ENCODE peak calls at places on chromosomes 12 and 14, in four cellular contexts. One of them, this sample, is unnamed.

GRCh38 chr12:106766393-106766826 is 8.1 kb upstream of the RIC8B start:
- DNase-seq in non-pigmented ciliary epithelial cell: no peak
- DNase-seq in activated CD8-positive, alpha-beta T cell treated with anti-CD3 and anti-CD28 coated beads for 36 hours: peak; percentile 39
- DNase-seq in M059J: peak; percentile 53
- DNase-seq in this sample: no peak

GRCh38 chr14:39005044-39005736 is 97.8 kb downstream of the SEC23A start:
- DNase-seq in non-pigmented ciliary epithelial cell: no peak
- DNase-seq in activated CD8-positive, alpha-beta T cell treated with anti-CD3 and anti-CD28 coated beads for 36 hours: no peak
- DNase-seq in M059J: no peak
- DNase-seq in this sample: no peak

GRCh38 chr14:102050625-102051024 is 36.2 kb downstream of the HSP90AA1 start:
- DNase-seq in non-pigmented ciliary epithelial cell: no peak
- DNase-seq in activated CD8-positive, alpha-beta T cell treated with anti-CD3 and anti-CD28 coated beads for 36 hours: no peak
- DNase-seq in M059J: peak; percentile 42
- DNase-seq in this sample: no peak

GRCh38 chr14:91817566-91818325 is 49.6 kb downstream of the TC2N start:
- DNase-seq in non-pigmented ciliary epithelial cell: no peak
- DNase-seq in activated CD8-positive, alpha-beta T cell treated with anti-CD3 and anti-CD28 coated beads for 36 hours: no peak
- DNase-seq in M059J: no peak
- DNase-seq in this sample: no peak

GRCh38 chr12:48045061-48045846 is 41.0 kb upstream of the COL2A1 start:
- DNase-seq in non-pigmented ciliary epithelial cell: no peak
- DNase-seq in activated CD8-positive, alpha-beta T cell treated with anti-CD3 and anti-CD28 coated beads for 36 hours: no peak
- DNase-seq in M059J: no peak
- DNase-seq in this sample: no peak

GRCh38 chr14:94769413-94770250 is at the start of gene GSC:
- DNase-seq in non-pigmented ciliary epithelial cell: no peak
- DNase-seq in activated CD8-positive, alpha-beta T cell treated with anti-CD3 and anti-CD28 coated beads for 36 hours: peak; percentile 47
- DNase-seq in M059J: peak; percentile 36
- DNase-seq in this sample: no peak

GRCh38 chr14:22699801-22700564 is 55.8 kb upstream of the OR6J1 start:
- DNase-seq in non-pigmented ciliary epithelial cell: no peak
- DNase-seq in activated CD8-positive, alpha-beta T cell treated with anti-CD3 and anti-CD28 coated beads for 36 hours: no peak
- DNase-seq in M059J: peak; percentile 92
- DNase-seq in this sample: no peak

GRCh38 chr14:97415907-97416306 is 618.7 kb downstream of the VRK1 start:
- DNase-seq in non-pigmented ciliary epithelial cell: no peak
- DNase-seq in activated CD8-positive, alpha-beta T cell treated with anti-CD3 and anti-CD28 coated beads for 36 hours: no peak
- DNase-seq in M059J: no peak
- DNase-seq in this sample: no peak

GRCh38 chr14:95524706-95525512 is 8.5 kb upstream of the SYNE3 start:
- DNase-seq in non-pigmented ciliary epithelial cell: no peak
- DNase-seq in activated CD8-positive, alpha-beta T cell treated with anti-CD3 and anti-CD28 coated beads for 36 hours: no peak
- DNase-seq in M059J: peak; percentile 28
- DNase-seq in this sample: no peak

GRCh38 chr12:94731733-94732360 is 81.5 kb upstream of the TMCC3 start:
- DNase-seq in non-pigmented ciliary epithelial cell: no peak
- DNase-seq in activated CD8-positive, alpha-beta T cell treated with anti-CD3 and anti-CD28 coated beads for 36 hours: no peak
- DNase-seq in M059J: no peak
- DNase-seq in this sample: no peak

GRCh38 chr12:93862424-93862823 is 185.2 kb downstream of the CRADD start:
- DNase-seq in non-pigmented ciliary epithelial cell: no peak
- DNase-seq in activated CD8-positive, alpha-beta T cell treated with anti-CD3 and anti-CD28 coated beads for 36 hours: no peak
- DNase-seq in M059J: peak; percentile 47
- DNase-seq in this sample: no peak

GRCh38 chr14:105141486-105142281 is 26.9 kb downstream of the JAG2 start:
- DNase-seq in non-pigmented ciliary epithelial cell: no peak
- DNase-seq in activated CD8-positive, alpha-beta T cell treated with anti-CD3 and anti-CD28 coated beads for 36 hours: no peak
- DNase-seq in M059J: no peak
- DNase-seq in this sample: no peak

GRCh38 chr14:96662116-96662901 is 134.9 kb upstream of the VRK1 start:
- DNase-seq in non-pigmented ciliary epithelial cell: no peak
- DNase-seq in activated CD8-positive, alpha-beta T cell treated with anti-CD3 and anti-CD28 coated beads for 36 hours: no peak
- DNase-seq in M059J: peak; percentile 13
- DNase-seq in this sample: no peak

This sample was measured in CD8-positive, alpha-beta memory T cell.